ENCODE peak calls at places on chromosomes 6 and 20, in four cellular contexts. I, M, K and J are unnamed samples.
A peak's percentile ranks its signal among the peaks of the same experiment; 100 is the strongest.

GRCh38 chr6:134774244-134774643 is 175.7 kb downstream of the ALDH8A1 start:
- DNase-seq in I (no peak), M (no peak), K (no peak), J (no peak)

GRCh38 chr6:5878792-5879191 is 127.9 kb downstream of the NRN1 start:
- DNase-seq in I (no peak), M (no peak), K (no peak), J (no peak)

GRCh38 chr20:18034039-18034438 is 23.7 kb downstream of the OVOL2 start:
- DNase-seq in I (no peak), M (no peak), K (no peak), J (no peak)

GRCh38 chr20:23928788-23929187 is 49.2 kb upstream of the CST5 start:
- DNase-seq in I (peak; percentile 6), M (peak; percentile 79), K (no peak), J (no peak)

GRCh38 chr6:18262812-18263560 is 1.3 kb downstream of the DEK start:
- DNase-seq in I (peak; percentile 28), M (peak; percentile 83), K (no peak), J (no peak)

GRCh38 chr6:81801489-81801888 is 49.0 kb upstream of the TENT5A start:
- DNase-seq in I (no peak), M (no peak), K (no peak), J (no peak)

GRCh38 chr20:33419140-33419974 is 18.0 kb upstream of the CDK5RAP1 start:
- DNase-seq in I (no peak), M (no peak), K (peak; percentile 79), J (no peak)

GRCh38 chr6:158698876-158699440 is 49.1 kb downstream of the SYTL3 start:
- DNase-seq in I (no peak), M (no peak), K (no peak), J (no peak)

GRCh38 chr20:64188071-64188470 is 23.8 kb downstream of the MYT1 start:
- DNase-seq in I (no peak), M (no peak), K (no peak), J (no peak)

GRCh38 chr6:68634503-68635411 is at the start of gene ADGRB3:
- DNase-seq in I (peak; percentile 2), M (peak; percentile 79), K (peak; percentile 79), J (peak; percentile 73)

GRCh38 chr20:38435555-38435939 is 419 bp upstream of the SNHG17 start:
- DNase-seq in I (no peak), M (no peak), K (no peak), J (no peak)

GRCh38 chr6:117414770-117415169 is 11.0 kb downstream of the ROS1 start:
- DNase-seq in I (no peak), M (no peak), K (no peak), J (no peak)